ENCODE peak calls at places on chromosomes 3 and 15, in seven cellular contexts. B is H9, Z is lower lobe of right lung, C is GM12864, S is GM12865, W is NB4, V is tibial nerve. Q is an unnamed sample.

GRCh38 chr3:168212664-168213255 is 117.0 kb upstream of the GOLIM4 start:
- DNase-seq in C (no peak), S (no peak), Z (no peak), V (no peak), W (no peak), B (no peak), Q (no peak)

GRCh38 chr15:101489633-101490407 is at the start of gene PCSK6:
- DNase-seq in Z (no peak), B (peak), C (no peak), W (peak), V (no peak), S (no peak), Q (no peak)

GRCh38 chr3:171825222-171825828 is 15.0 kb upstream of the PLD1 start:
- DNase-seq in Z (no peak), W (no peak), C (no peak), V (peak), B (no peak), S (no peak), Q (no peak)

GRCh38 chr3:112646623-112647022 is 5.7 kb upstream of the CCDC80 start:
- DNase-seq in S (no peak), Z (no peak), B (no peak), V (no peak), C (no peak), W (no peak), Q (no peak)

GRCh38 chr3:102629943-102630342 is 195.1 kb downstream of the ZPLD1 start:
- DNase-seq in C (no peak), W (no peak), B (no peak), V (no peak), Z (no peak), S (no peak), Q (no peak)

GRCh38 chr15:65401607-65402240 is 21.0 kb downstream of the IGDCC4 start:
- DNase-seq in B (no peak), V (no peak), Z (no peak), S (no peak), C (no peak), W (no peak), Q (no peak)

GRCh38 chr3:44529927-44530326 is 25.1 kb upstream of the ZKSCAN7 start:
- DNase-seq in S (peak), W (peak), V (no peak), Z (no peak), B (no peak), C (no peak), Q (peak)

GRCh38 chr3:35505181-35505580 is 134.1 kb upstream of the ARPP21 start:
- DNase-seq in B (peak), C (no peak), Z (no peak), V (no peak), S (no peak), W (no peak), Q (no peak)

GRCh38 chr15:63969652-63970421 is 76.4 kb downstream of the DAPK2 start:
- DNase-seq in V (no peak), C (no peak), B (peak), W (no peak), S (peak), Z (peak), Q (no peak)

GRCh38 chr3:65732060-65732933 is 306.4 kb downstream of the MAGI1 start:
- DNase-seq in B (no peak), Z (no peak), W (peak), C (peak), S (peak), V (peak), Q (peak)

GRCh38 chr3:39082652-39083313 is 24.6 kb downstream of the GORASP1 start:
- DNase-seq in S (no peak), W (peak), Z (no peak), B (no peak), C (no peak), V (no peak), Q (no peak)

GRCh38 chr3:39075910-39076309 is 24.1 kb downstream of the WDR48 start:
- DNase-seq in V (no peak), Z (no peak), B (no peak), W (no peak), S (no peak), C (no peak), Q (no peak)

GRCh38 chr3:39079530-39079929 is 27.7 kb downstream of the WDR48 start:
- DNase-seq in Z (no peak), S (no peak), V (no peak), B (no peak), W (no peak), C (no peak), Q (no peak)
- TF ChIP-seq CTCF in Z (no peak), S (no peak), V (no peak), B (no peak), W (no peak), C (no peak), Q (no peak)

DNA sequence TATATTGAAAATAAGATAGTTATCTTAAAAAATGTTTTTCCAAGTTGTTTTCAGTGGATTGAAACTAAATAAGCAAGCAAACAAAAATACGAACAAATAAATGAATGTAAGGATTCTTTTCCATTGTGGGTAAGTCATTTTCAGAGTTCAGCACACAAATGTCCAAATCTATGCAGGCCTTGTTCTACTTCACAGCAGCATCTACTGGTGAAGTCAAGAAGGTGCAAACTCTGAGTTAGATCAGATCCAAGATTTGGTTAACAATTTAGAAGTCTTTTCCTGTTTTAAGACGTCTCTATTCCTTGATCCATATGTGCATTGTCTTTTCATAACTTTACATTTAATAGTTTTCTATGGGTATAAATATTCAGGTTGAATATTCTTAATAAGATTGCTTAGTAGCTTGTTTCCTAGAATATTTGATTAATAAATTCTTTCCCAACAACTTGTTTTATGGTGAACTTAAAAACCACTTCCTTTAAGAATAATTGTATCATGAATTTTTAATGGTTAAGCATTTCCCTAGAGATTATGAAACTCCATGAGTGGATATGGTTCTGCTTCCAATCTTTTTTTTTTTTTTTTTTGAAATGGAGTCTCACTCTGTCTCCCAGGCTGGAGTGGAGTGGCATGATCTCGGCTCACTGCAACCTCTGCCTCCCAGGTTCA is 10.5 kb downstream of the PTX3 start:
- DNase-seq in Z (no peak), S (no peak), B (no peak), C (no peak), W (peak), V (no peak), Q (no peak)
- TF ChIP-seq CTCF in Z (peak), S (no peak), B (peak), C (peak), W (peak), V (peak), Q (no peak)

DNA sequence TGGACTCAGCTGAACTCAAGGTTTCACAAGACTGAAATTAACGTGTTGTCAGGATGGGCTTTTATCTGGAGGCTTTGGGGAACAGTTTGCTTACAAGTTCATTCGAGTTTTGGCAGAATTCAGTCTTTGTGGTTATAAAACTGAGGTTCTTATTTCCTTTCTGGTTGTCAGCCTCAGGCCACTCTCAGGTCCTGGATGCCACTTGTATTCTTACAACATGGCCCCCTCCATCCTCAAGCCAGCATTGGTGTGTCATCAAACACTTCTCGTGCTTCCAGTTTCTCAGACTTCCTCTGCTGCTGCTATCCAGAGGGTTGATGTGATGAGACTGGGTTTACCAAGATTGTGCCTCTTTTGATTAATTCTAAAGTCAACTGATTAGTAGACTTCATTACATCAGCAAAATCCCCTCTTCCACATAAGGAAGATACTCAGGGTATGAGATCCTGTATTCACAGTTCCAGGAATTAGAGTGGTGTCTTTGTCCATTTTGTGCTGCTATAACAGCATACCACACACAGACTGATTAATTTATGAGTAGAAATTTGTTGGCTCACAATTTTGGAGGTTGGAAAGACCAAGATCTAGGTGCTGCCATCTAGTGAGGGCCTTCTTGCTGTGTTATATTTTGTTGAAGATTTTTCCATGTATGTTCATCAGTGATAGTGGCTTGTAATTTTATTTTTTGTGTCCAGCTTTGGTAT is 10.9 kb downstream of the LRCH3 start:
- DNase-seq in Z (no peak), C (no peak), W (peak), S (peak), V (peak), B (no peak), Q (peak)
- TF ChIP-seq CTCF in Z (peak), C (peak), W (peak), S (peak), V (no peak), B (peak), Q (peak)

GRCh38 chr15:43775411-43775965 is 1.3 kb downstream of the ELL3 start:
- DNase-seq in W (peak), Z (no peak), S (no peak), V (no peak), B (peak), C (no peak), Q (no peak)
- TF ChIP-seq CTCF in W (no peak), Z (peak), S (peak), V (no peak), B (peak), C (no peak), Q (no peak)

DNA sequence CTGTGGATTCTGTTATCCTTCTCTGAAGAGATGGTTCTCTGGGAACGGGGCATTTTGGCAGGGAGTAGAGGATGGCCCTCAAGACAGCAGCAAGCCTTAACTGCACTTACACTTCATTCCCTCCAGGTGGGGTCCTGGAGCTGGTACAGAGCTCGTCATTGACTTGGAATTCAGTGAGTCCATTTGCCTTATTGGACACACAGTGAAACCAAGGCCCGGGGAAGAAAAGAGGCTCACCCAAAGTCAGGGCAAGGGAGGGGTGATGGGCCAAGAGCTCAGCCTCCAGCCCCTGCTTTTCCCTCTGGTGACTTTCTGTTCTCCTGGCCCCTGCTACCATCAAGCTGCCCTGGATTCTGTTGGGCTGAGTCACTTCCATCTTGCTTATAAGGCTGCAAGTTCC is 125.6 kb downstream of the ETFA start:
- DNase-seq in C (peak), V (no peak), Z (no peak), B (peak), W (peak), S (peak), Q (peak)
- TF ChIP-seq CTCF in C (peak), V (no peak), Z (peak), B (peak), W (peak), S (peak), Q (peak)

DNA sequence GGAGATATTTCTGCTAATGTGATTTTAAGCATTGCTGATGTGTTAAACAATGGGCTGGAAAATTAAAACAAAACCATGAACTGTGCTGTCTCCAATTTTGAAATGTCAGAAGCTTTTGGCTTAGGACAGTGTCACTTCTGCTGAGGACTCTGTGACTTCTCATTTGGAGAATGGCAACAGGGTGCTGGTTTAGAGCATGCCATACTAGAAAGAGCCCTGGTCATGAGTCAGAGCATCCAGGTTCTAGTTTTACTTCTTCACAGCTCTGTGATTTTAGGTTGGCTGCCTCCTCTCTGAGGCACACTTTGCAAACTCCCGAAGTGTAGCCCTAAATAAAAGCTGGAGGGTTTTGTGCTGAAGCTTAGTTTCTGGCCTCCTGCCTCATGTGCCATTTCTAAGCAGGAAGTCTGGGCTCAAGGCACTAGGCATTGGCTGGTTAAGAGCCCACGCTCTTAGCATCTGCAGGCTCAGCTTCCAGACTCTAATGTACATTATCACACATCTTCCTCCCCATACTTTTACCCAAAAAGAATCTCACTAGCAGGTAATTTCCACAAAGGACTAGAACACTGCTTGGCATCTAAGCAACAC is 193.8 kb downstream of the CNTN3 start:
- DNase-seq in W (no peak), S (no peak), Z (no peak), V (no peak), C (no peak), B (no peak), Q (no peak)
- TF ChIP-seq CTCF in W (no peak), S (no peak), Z (no peak), V (no peak), C (no peak), B (no peak), Q (no peak)

GRCh38 chr3:165256554-165256953 is 60.4 kb upstream of the SLITRK3 start:
- DNase-seq in V (no peak), B (no peak), W (no peak), C (no peak), S (no peak), Z (no peak), Q (no peak)
- TF ChIP-seq CTCF in V (no peak), B (no peak), W (no peak), C (no peak), S (no peak), Z (no peak), Q (no peak)